ENCODE peak calls at places on chromosome 14, in eight cellular contexts. L, F, Z, A, X, T, M and H are unnamed samples.

GRCh38 chr14:88541324-88541723 is 13.5 kb downstream of the PTPN21 start:
- DNase-seq in L (no peak), M (no peak), T (no peak), A (no peak), Z (no peak), X (no peak), F (no peak), H (no peak)

GRCh38 chr14:91265404-91265803 is 20.9 kb upstream of the GPR68 start:
- DNase-seq in F (no peak), A (no peak), X (no peak), L (no peak), M (no peak), Z (no peak), T (no peak), H (no peak)

GRCh38 chr14:89427426-89428162 is 10.6 kb upstream of the FOXN3 start:
- DNase-seq in M (no peak), T (no peak), F (no peak), L (no peak), A (no peak), X (no peak), Z (no peak), H (no peak)

GRCh38 chr14:29521526-29522137 is 406.0 kb downstream of the PRKD1 start:
- DNase-seq in L (no peak), A (peak; percentile 16), Z (no peak), M (peak; percentile 6), X (no peak), T (no peak), F (peak; percentile 3), H (peak; percentile 9)

GRCh38 chr14:83706555-83706954 is 1823.4 kb upstream of the FLRT2 start:
- DNase-seq in X (no peak), L (peak; percentile 6), F (no peak), Z (peak; percentile 2), A (no peak), T (no peak), M (peak; percentile 6), H (no peak)

GRCh38 chr14:89303452-89304435 is 113.3 kb downstream of the FOXN3 start:
- DNase-seq in T (no peak), F (peak; percentile 94), A (peak; percentile 14), M (peak; percentile 95), Z (peak; percentile 68), L (peak; percentile 90), X (no peak), H (peak; percentile 21)

GRCh38 chr14:88838015-88838414 is 13.6 kb downstream of the TTC8 start:
- DNase-seq in T (no peak), Z (no peak), M (no peak), L (no peak), X (no peak), A (no peak), F (no peak), H (no peak)

GRCh38 chr14:85315290-85315689 is 214.7 kb upstream of the FLRT2 start:
- DNase-seq in M (no peak), L (no peak), Z (no peak), T (no peak), A (no peak), X (no peak), F (no peak), H (no peak)

GRCh38 chr14:27862684-27863083 is 903.9 kb upstream of the FOXG1 start:
- DNase-seq in M (no peak), A (no peak), F (no peak), Z (no peak), L (no peak), X (no peak), T (no peak), H (no peak)

GRCh38 chr14:58599707-58600106 is 38.1 kb upstream of the DACT1 start:
- DNase-seq in A (no peak), Z (no peak), T (peak; percentile 68), F (no peak), X (no peak), M (no peak), L (no peak), H (no peak)

GRCh38 chr14:89845346-89845745 is 109.2 kb downstream of the EFCAB11 start:
- DNase-seq in F (no peak), A (no peak), X (no peak), M (peak; percentile 100), T (no peak), L (peak; percentile 83), Z (peak; percentile 47), H (no peak)

GRCh38 chr14:78805586-78805985 is 635.4 kb downstream of the NRXN3 start:
- DNase-seq in M (no peak), X (no peak), A (no peak), Z (no peak), L (no peak), T (no peak), F (no peak), H (no peak)

GRCh38 chr14:65184032-65184764 is 81.9 kb upstream of the MAX start:
- DNase-seq in A (no peak), X (no peak), L (peak; percentile 50), M (peak; percentile 32), Z (no peak), F (no peak), T (no peak), H (no peak)

DNA sequence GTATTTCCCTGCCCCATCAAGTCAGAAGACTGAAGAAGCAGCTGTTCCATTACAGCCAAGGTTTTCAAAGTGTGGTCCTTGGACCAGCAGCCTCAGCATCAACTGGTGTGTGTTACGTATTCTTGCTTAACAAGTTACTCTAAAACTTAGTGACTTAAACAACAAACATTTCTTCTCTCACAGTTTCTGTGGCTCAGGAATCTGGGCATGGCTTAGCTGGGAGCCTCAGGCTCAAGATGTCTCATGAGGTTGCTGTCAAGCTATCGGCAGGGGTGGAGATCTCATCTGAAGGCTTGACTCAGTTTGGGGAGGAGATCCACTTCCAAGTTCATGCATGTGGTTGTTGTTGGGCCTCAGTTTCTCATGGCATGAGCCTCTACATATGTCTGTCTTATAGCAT is 174.5 kb downstream of the KTN1 start:
- DNase-seq in A (no peak), Z (no peak), T (no peak), F (no peak), X (no peak), L (no peak), M (no peak), H (no peak)
- TF ChIP-seq CTCF in A (no peak), Z (no peak), T (no peak), F (no peak), X (no peak), L (no peak), M (no peak), H (no peak)

DNA sequence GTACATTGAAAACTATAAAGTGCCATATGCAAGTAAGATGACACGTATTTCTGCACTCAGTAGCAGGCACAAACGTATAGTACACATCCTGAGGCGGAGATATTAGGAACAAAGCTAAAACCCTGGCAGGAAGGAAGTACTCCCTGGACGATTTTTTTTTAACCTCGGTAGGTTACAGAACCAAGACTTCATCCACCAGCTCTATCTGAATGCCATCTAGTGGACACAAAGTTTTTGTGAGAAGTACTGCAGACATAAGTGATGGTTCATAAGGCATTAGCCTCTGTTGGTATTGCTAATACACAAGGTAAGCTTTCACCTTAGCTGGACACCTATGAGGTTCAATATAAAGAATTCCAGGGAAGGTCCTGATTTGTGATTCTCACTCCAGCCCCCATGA is 83.0 kb upstream of the CCDC196 start:
- DNase-seq in L (peak; percentile 10), Z (no peak), A (no peak), T (peak; percentile 12), M (peak; percentile 28), X (no peak), F (peak; percentile 34), H (no peak)
- TF ChIP-seq CTCF in L (peak; percentile 38), Z (peak; percentile 40), A (no peak), T (peak; percentile 29), M (no peak), X (no peak), F (peak; percentile 70), H (no peak)

GRCh38 chr14:60508707-60509437 is at the start of gene SIX6:
- DNase-seq in Z (no peak), T (no peak), A (peak; percentile 73), M (peak; percentile 24), F (no peak), L (no peak), X (no peak), H (peak; percentile 46)
- TF ChIP-seq CTCF in Z (no peak), T (no peak), A (peak; percentile 8), M (no peak), F (no peak), L (no peak), X (no peak), H (no peak)

GRCh38 chr14:23729720-23730387 is 93.7 kb downstream of the DHRS2 start:
- DNase-seq in F (no peak), Z (no peak), L (no peak), X (no peak), A (no peak), T (no peak), M (no peak), H (no peak)
- TF ChIP-seq CTCF in F (no peak), Z (no peak), L (no peak), X (no peak), A (no peak), T (no peak), M (no peak), H (no peak)